ENCODE peak calls at places on chromosome 13, in four cellular contexts. V is caudate nucleus; H is activated CD4-positive, alpha-beta T cell treated with anti-CD3 and anti-CD28 coated beads, Interleukin-2, amount 50 U/mL, for 48 hours; Z is progenitor cell of endocrine pancreas. R is an unnamed sample.

GRCh38 chr13:111168116-111168515 is 53.0 kb downstream of the ARHGEF7 start:
- DNase-seq in V (no peak), H (no peak), Z (no peak), R (no peak)

GRCh38 chr13:113122571-113123225 is at the start of gene F10:
- DNase-seq in V (no peak), H (no peak), Z (peak), R (no peak)

GRCh38 chr13:74771964-74772363 is 637.8 kb upstream of the KLF12 start:
- DNase-seq in V (no peak), H (no peak), Z (no peak), R (no peak)

GRCh38 chr13:20303636-20304035 is 71.5 kb upstream of the GJB6 start:
- DNase-seq in V (no peak), H (no peak), Z (no peak), R (no peak)

GRCh38 chr13:44906758-44907157 is 82.5 kb downstream of the NUFIP1 start:
- DNase-seq in V (no peak), H (no peak), Z (no peak), R (no peak)

GRCh38 chr13:98565726-98566577 is 11.0 kb downstream of the STK24 start:
- DNase-seq in V (no peak), H (no peak), Z (no peak), R (no peak)

GRCh38 chr13:91639316-91639715 is 240.9 kb downstream of the GPC5 start:
- DNase-seq in V (no peak), H (no peak), Z (no peak), R (no peak)

GRCh38 chr13:114116734-114117133 is 15.7 kb downstream of the RASA3 start:
- DNase-seq in V (no peak), H (no peak), Z (no peak), R (no peak)

GRCh38 chr13:30373727-30374126 is 48.6 kb upstream of the UBE2L5 start:
- DNase-seq in V (no peak), H (peak), Z (no peak), R (no peak)

GRCh38 chr13:21330126-21330861 is 128.8 kb downstream of the ZDHHC20 start:
- DNase-seq in V (no peak), H (peak), Z (no peak), R (no peak)

GRCh38 chr13:110575322-110576069 is 14.0 kb upstream of the RAB20 start:
- DNase-seq in V (no peak), H (peak), Z (no peak), R (no peak)

GRCh38 chr13:77857810-77858209 is 60.8 kb downstream of the EDNRB start:
- DNase-seq in V (no peak), H (no peak), Z (no peak), R (no peak)